ENCODE peak calls at places on chromosomes 11 and 22, in nine cellular contexts. Q is SK-N-SH; P is brain microvascular endothelial cell; F is AG04450; L is left lung; Z is ovary; X is CD8-positive, alpha-beta T cell; E is A549; D is MM.1S. G is an unnamed sample.

GRCh38 chr11:129374993-129375721 is 491 bp upstream of the BARX2 start:
- DNase-seq in Q (peak; percentile 49), P (no peak), F (no peak), L (no peak), Z (no peak), X (no peak), E (peak; percentile 26), D (peak; percentile 96), G (no peak)

GRCh38 chr11:62013266-62014157 is 46.1 kb upstream of the FTH1 start:
- DNase-seq in Q (no peak), P (no peak), F (no peak), L (no peak), Z (no peak), X (no peak), E (no peak), D (no peak), G (no peak)

GRCh38 chr11:69249641-69250502 is 44.1 kb upstream of the MYEOV start:
- DNase-seq in Q (no peak), P (peak; percentile 47), F (peak; percentile 37), L (peak; percentile 62), Z (no peak), X (no peak), E (no peak), D (peak; percentile 78), G (no peak)

GRCh38 chr11:69120096-69120875 is 35.4 kb upstream of the SMIM38 start:
- DNase-seq in Q (no peak), P (no peak), F (no peak), L (no peak), Z (peak; percentile 12), X (no peak), E (no peak), D (no peak), G (no peak)

GRCh38 chr11:73040046-73040445 is 102.1 kb downstream of the FCHSD2 start:
- DNase-seq in Q (no peak), P (no peak), F (no peak), L (no peak), Z (no peak), X (no peak), E (no peak), D (no peak), G (no peak)

GRCh38 chr22:29477919-29478318 is 2.1 kb upstream of the NEFH start:
- DNase-seq in Q (peak; percentile 53), P (no peak), F (no peak), L (no peak), Z (no peak), X (no peak), E (no peak), D (no peak), G (no peak)

GRCh38 chr11:27350503-27350902 is 12.5 kb downstream of the CCDC34 start:
- DNase-seq in Q (no peak), P (no peak), F (no peak), L (no peak), Z (no peak), X (no peak), E (no peak), D (no peak), G (no peak)

GRCh38 chr11:42552786-42553185 is 759.0 kb upstream of the API5 start:
- DNase-seq in Q (no peak), P (no peak), F (no peak), L (no peak), Z (no peak), X (no peak), E (no peak), D (no peak), G (no peak)

GRCh38 chr11:124970925-124971324 is 16.9 kb downstream of the CCDC15 start:
- DNase-seq in Q (peak; percentile 5), P (peak; percentile 6), F (no peak), L (no peak), Z (no peak), X (no peak), E (no peak), D (peak; percentile 32), G (peak; percentile 23)

GRCh38 chr11:118322721-118323120 is 18.2 kb downstream of the CD3E start:
- DNase-seq in Q (no peak), P (no peak), F (no peak), L (no peak), Z (no peak), X (no peak), E (no peak), D (no peak), G (no peak)

GRCh38 chr11:127609025-127609788 is 608.6 kb upstream of the KIRREL3 start:
- DNase-seq in Q (no peak), P (no peak), F (no peak), L (no peak), Z (no peak), X (no peak), E (no peak), D (no peak), G (peak; percentile 32)

GRCh38 chr11:120256779-120257178 is 16.8 kb downstream of the POU2F3 start:
- DNase-seq in Q (no peak), P (no peak), F (no peak), L (no peak), Z (no peak), X (no peak), E (no peak), D (no peak), G (no peak)

GRCh38 chr11:4593739-4594138 is at the start of gene OR52I1:
- DNase-seq in Q (no peak), P (no peak), F (no peak), L (no peak), Z (no peak), X (no peak), E (no peak), D (no peak), G (no peak)

GRCh38 chr11:120179071-120179672 is 31.7 kb upstream of the OAF start:
- DNase-seq in Q (no peak), P (no peak), F (no peak), L (no peak), Z (peak; percentile 19), X (no peak), E (no peak), D (no peak), G (no peak)

GRCh38 chr22:29096736-29097669 is 24.2 kb downstream of the KREMEN1 start:
- DNase-seq in Q (no peak), P (no peak), F (no peak), L (no peak), Z (no peak), X (no peak), E (no peak), D (no peak), G (no peak)

GRCh38 chr11:225734-226453 is 10.2 kb downstream of the SIRT3 start:
- DNase-seq in Q (no peak), P (no peak), F (no peak), L (no peak), Z (no peak), X (no peak), E (no peak), D (no peak), G (peak; percentile 41)

GRCh38 chr11:133966924-133967598 is 10.3 kb upstream of the IGSF9B start:
- DNase-seq in Q (peak; percentile 66), P (no peak), F (no peak), L (no peak), Z (no peak), X (peak; percentile 87), E (peak; percentile 28), D (no peak), G (peak; percentile 77)
- H3K4me3 ChIP-seq in Q (no peak overlapping the region), P (no peak overlapping the region), F (no peak overlapping the region), L (no peak overlapping the region), Z (no peak overlapping the region), X (peak overlapping the region; percentile 55), E (no peak overlapping the region), D (no peak overlapping the region), G (peak overlapping the region; percentile 37)

GRCh38 chr11:35711173-35711910 is 48.8 kb downstream of the TRIM44 start:
- DNase-seq in Q (no peak), P (no peak), F (no peak), L (no peak), Z (no peak), X (no peak), E (no peak), D (no peak), G (no peak)
- TF ChIP-seq CTCF in Q (peak; percentile 49), P (peak; percentile 18), F (peak; percentile 1), L (no peak), Z (no peak), X (no peak), E (no peak), D (no peak), G (no peak)

GRCh38 chr11:35346472-35347136 is 72.8 kb downstream of the SLC1A2 start:
- DNase-seq in Q (no peak), P (no peak), F (no peak), L (no peak), Z (no peak), X (no peak), E (no peak), D (no peak), G (no peak)
- H3K27ac ChIP-seq in Q (no peak overlapping the region), P (no peak overlapping the region), F (no peak overlapping the region), L (no peak overlapping the region), Z (no peak overlapping the region), X (no peak overlapping the region), E (no peak overlapping the region), D (no peak overlapping the region), G (no peak overlapping the region)

GRCh38 chr11:130452941-130453340 is 4.5 kb downstream of the ADAMTS15 start:
- DNase-seq in Q (no peak), P (no peak), F (no peak), L (no peak), Z (no peak), X (no peak), E (no peak), D (no peak), G (no peak)
- H3K4me3 ChIP-seq in Q (no peak overlapping the region), P (no peak overlapping the region), F (no peak overlapping the region), L (no peak overlapping the region), Z (no peak overlapping the region), X (no peak overlapping the region), E (no peak overlapping the region), D (no peak overlapping the region), G (no peak overlapping the region)

GRCh38 chr11:116119158-116119557 is 614.9 kb upstream of the CADM1 start:
- DNase-seq in Q (no peak), P (no peak), F (no peak), L (no peak), Z (no peak), X (no peak), E (no peak), D (no peak), G (no peak)
- TF ChIP-seq CTCF in Q (no peak), P (no peak), F (no peak), L (no peak), Z (no peak), X (no peak), E (no peak), D (no peak), G (no peak)

GRCh38 chr11:46065681-46066080 is 55.6 kb downstream of the PHF21A start:
- DNase-seq in Q (no peak), P (no peak), F (no peak), L (no peak), Z (no peak), X (no peak), E (no peak), D (no peak), G (no peak)
- H3K27ac ChIP-seq in Q (no peak overlapping the region), P (no peak overlapping the region), F (no peak overlapping the region), L (no peak overlapping the region), Z (no peak overlapping the region), X (no peak overlapping the region), E (no peak overlapping the region), D (no peak overlapping the region), G (no peak overlapping the region)